ENCODE peak calls at places on chromosomes 4 and X, in six cellular contexts. S, P, E, I, T and M are unnamed samples.
A peak's percentile ranks its signal among the peaks of the same experiment; 100 is the strongest.

GRCh38 chrX:54494970-54495813 is 842 bp downstream of the FGD1 start:
- DNase-seq in S (peak; percentile 18), P (no peak), E (peak; percentile 20), I (no peak), T (no peak), M (no peak)

GRCh38 chrX:23616361-23616760 is 50.9 kb upstream of the PRDX4 start:
- DNase-seq in S (peak; percentile 38), P (peak; percentile 50), E (peak; percentile 25), I (no peak), T (peak; percentile 0), M (peak; percentile 44)

GRCh38 chrX:115624916-115625315 is 63.9 kb downstream of the PLS3 start:
- DNase-seq in S (no peak), P (no peak), E (no peak), I (no peak), T (no peak), M (no peak)

GRCh38 chrX:154735695-154736393 is 15.0 kb downstream of the GAB3 start:
- DNase-seq in S (peak; percentile 93), P (no peak), E (peak; percentile 44), I (no peak), T (no peak), M (no peak)

GRCh38 chr4:110681381-110681780 is 58.5 kb upstream of the PITX2 start:
- DNase-seq in S (no peak), P (no peak), E (no peak), I (no peak), T (no peak), M (no peak)

GRCh38 chrX:630007-630921 is at the start of gene SHOX:
- DNase-seq in S (no peak), P (no peak), E (no peak), I (no peak), T (no peak), M (no peak)

GRCh38 chrX:40660381-40660780 is 13.0 kb upstream of the CXorf38 start:
- DNase-seq in S (no peak), P (no peak), E (no peak), I (no peak), T (no peak), M (no peak)

GRCh38 chr4:26782168-26782829 is 78.3 kb upstream of the STIM2 start:
- DNase-seq in S (no peak), P (peak; percentile 71), E (no peak), I (no peak), T (no peak), M (no peak)

GRCh38 chr4:138311771-138312535 is 69.8 kb upstream of the SLC7A11 start:
- DNase-seq in S (peak; percentile 28), P (no peak), E (no peak), I (no peak), T (no peak), M (no peak)

DNA sequence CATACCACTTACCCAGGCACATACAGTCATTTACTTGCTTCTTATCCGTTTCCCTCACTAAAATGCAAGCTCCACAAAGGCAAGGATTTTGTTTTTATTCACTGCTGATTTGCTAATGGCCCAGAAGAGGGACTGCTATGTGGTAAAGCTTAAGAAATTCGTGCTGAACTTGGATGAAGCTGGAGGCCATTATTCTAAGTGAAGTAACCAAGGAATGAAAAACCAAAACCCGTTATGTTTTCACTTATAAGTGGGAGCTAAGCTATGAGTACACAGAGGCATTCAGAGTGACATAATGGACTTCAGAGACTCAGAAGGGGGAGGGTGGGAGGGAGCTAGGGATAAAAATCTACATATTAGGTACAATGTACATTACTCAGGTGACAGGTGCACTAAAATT is 47.2 kb downstream of the RAB33B start:
- DNase-seq in S (no peak), P (no peak), E (no peak), I (no peak), T (no peak), M (no peak)
- TF ChIP-seq BHLHE40 in S (no peak), P (no peak), E (no peak), I (no peak), T (no peak), M (no peak)

GRCh38 chr4:103424853-103425252 is 226.7 kb upstream of the CENPE start:
- DNase-seq in S (no peak), P (no peak), E (peak; percentile 60), I (no peak), T (peak; percentile 71), M (no peak)
- TF ChIP-seq BHLHE40 in S (no peak), P (no peak), E (no peak), I (no peak), T (no peak), M (no peak)

DNA sequence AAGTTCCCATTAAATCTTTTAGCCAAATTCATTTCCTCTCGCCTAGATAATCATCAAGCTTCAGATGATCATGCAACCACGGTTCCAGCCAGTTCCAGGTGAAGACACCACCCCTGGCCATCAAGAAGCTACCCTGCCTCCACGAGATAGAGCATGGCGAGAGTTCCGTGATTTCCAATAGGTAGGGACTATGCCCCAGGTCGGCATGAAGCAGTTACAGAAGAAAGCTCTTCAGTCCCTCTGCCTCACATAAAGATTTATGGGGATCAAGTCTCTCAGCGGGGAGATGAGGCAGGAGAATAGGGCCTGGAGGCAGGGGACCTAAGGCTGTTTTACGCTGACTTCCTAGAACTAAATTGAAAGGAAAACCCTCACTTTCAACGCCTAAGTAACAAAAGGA is 183.9 kb downstream of the OR13H1 start:
- DNase-seq in S (no peak), P (no peak), E (no peak), I (no peak), T (no peak), M (no peak)
- TF ChIP-seq BHLHE40 in S (no peak), P (no peak), E (no peak), I (no peak), T (no peak), M (no peak)

GRCh38 chr4:6986067-6986780 is 56.9 kb upstream of the TADA2B start:
- DNase-seq in S (peak; percentile 84), P (no peak), E (peak; percentile 23), I (no peak), T (no peak), M (peak; percentile 42)
- TF ChIP-seq BHLHE40 in S (peak; percentile 58), P (peak; percentile 66), E (no peak), I (peak; percentile 63), T (peak; percentile 4), M (no peak)

DNA sequence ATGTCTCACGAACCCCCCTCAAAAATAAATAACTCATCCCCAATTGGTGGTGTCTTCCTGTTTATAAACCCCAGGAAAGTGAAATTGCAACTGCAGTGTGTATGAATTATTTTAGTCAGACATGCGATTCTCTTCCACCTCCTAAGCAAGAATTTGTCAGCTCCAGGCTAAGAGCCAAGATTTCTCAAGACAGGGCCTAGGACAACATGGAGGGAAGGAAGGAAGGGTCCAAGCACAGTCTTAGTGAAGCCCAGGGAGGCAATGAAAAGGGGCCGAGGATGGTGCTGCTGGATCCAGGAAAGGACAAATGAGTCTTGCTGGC is 20.0 kb downstream of the SH3KBP1 start:
- DNase-seq in S (peak; percentile 79), P (no peak), E (no peak), I (no peak), T (no peak), M (no peak)
- TF ChIP-seq BHLHE40 in S (no peak), P (no peak), E (no peak), I (no peak), T (no peak), M (no peak)

GRCh38 chr4:18322111-18322510 is 300.6 kb upstream of the LCORL start:
- DNase-seq in S (no peak), P (no peak), E (no peak), I (no peak), T (no peak), M (no peak)

GRCh38 chr4:18314731-18315130 is 293.2 kb upstream of the LCORL start:
- DNase-seq in S (no peak), P (no peak), E (no peak), I (no peak), T (no peak), M (no peak)

GRCh38 chr4:18319456-18319855 is 297.9 kb upstream of the LCORL start:
- DNase-seq in S (no peak), P (no peak), E (no peak), I (no peak), T (no peak), M (no peak)

GRCh38 chr4:18318682-18319410 is 297.3 kb upstream of the LCORL start:
- DNase-seq in S (no peak), P (no peak), E (no peak), I (no peak), T (no peak), M (no peak)
- TF ChIP-seq BHLHE40 in S (no peak), P (no peak), E (no peak), I (no peak), T (no peak), M (no peak)

DNA sequence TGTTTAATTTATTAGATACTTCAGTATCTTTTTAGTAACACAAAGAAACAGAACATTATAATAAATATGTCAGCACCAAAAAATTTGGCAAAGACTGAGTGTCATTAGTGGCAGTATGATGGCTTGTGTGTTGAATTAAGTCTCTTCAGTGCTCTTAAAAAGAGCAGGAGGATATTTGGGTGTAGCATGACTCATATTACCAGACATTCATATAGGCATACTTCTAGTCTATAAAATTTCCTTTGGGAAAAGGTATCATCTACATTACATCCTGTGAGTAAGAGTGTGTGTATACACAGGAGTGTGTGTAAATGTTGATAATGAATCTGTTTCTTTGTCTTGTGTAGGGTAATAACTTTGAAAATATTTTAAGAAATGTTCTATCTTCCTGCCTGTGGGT is 135.7 kb downstream of the CNKSR2 start:
- DNase-seq in S (peak; percentile 65), P (no peak), E (peak; percentile 16), I (no peak), T (no peak), M (no peak)
- TF ChIP-seq BHLHE40 in S (no peak), P (no peak), E (no peak), I (no peak), T (no peak), M (no peak)